ENCODE peak calls at places on chromosomes 5 and 9, in six cellular contexts. N, K, P, M, Q and T are unnamed samples.

GRCh38 chr9:78567693-78568092 is 270.8 kb downstream of the PSAT1 start:
- DNase-seq in N (no peak), K (no peak), P (no peak), M (no peak), Q (no peak), T (no peak)

GRCh38 chr9:98118640-98119601 is at the start of gene TRIM14:
- DNase-seq in N (no peak), K (peak), P (peak), M (peak), Q (peak), T (peak)

GRCh38 chr9:96209407-96210031 is 92.5 kb downstream of the HSD17B3 start:
- DNase-seq in N (no peak), K (no peak), P (no peak), M (no peak), Q (no peak), T (no peak)

GRCh38 chr9:2817987-2818386 is 25.9 kb downstream of the PUM3 start:
- DNase-seq in N (peak), K (no peak), P (no peak), M (no peak), Q (no peak), T (no peak)

GRCh38 chr5:10556893-10557746 is 6.8 kb upstream of the ANKRD33B start:
- DNase-seq in N (no peak), K (no peak), P (no peak), M (no peak), Q (no peak), T (no peak)

GRCh38 chr5:83097582-83098265 is 20.4 kb downstream of the XRCC4 start:
- DNase-seq in N (no peak), K (no peak), P (no peak), M (no peak), Q (no peak), T (no peak)

GRCh38 chr9:104810421-104811339 is 46.8 kb downstream of the NIPSNAP3B start:
- DNase-seq in N (no peak), K (no peak), P (no peak), M (no peak), Q (no peak), T (no peak)

GRCh38 chr9:95202076-95202681 is 115.3 kb downstream of the FANCC start:
- DNase-seq in N (no peak), K (no peak), P (no peak), M (no peak), Q (no peak), T (no peak)

GRCh38 chr5:38543886-38544285 is 12.6 kb downstream of the LIFR start:
- DNase-seq in N (no peak), K (no peak), P (no peak), M (no peak), Q (no peak), T (no peak)

GRCh38 chr5:135186662-135187522 is 152.9 kb upstream of the PITX1 start:
- DNase-seq in N (no peak), K (no peak), P (no peak), M (no peak), Q (no peak), T (no peak)

GRCh38 chr5:35282805-35283204 is 52.5 kb upstream of the PRLR start:
- DNase-seq in N (no peak), K (no peak), P (no peak), M (no peak), Q (no peak), T (no peak)

GRCh38 chr5:2352101-2352861 is 399.2 kb downstream of the IRX2 start:
- DNase-seq in N (no peak), K (no peak), P (no peak), M (no peak), Q (no peak), T (no peak)

GRCh38 chr9:86723351-86723750 is 224.0 kb downstream of the GAS1 start:
- DNase-seq in N (no peak), K (no peak), P (no peak), M (no peak), Q (no peak), T (no peak)

GRCh38 chr5:74035521-74035937 is 409.5 kb downstream of the ARHGEF28 start:
- DNase-seq in N (peak), K (no peak), P (peak), M (peak), Q (no peak), T (no peak)

GRCh38 chr5:85814596-85814995 is 803.1 kb upstream of the COX7C start:
- DNase-seq in N (no peak), K (no peak), P (peak), M (no peak), Q (no peak), T (no peak)

GRCh38 chr5:144191998-144192397 is 21.3 kb downstream of the KCTD16 start:
- DNase-seq in N (no peak), K (peak), P (peak), M (no peak), Q (no peak), T (no peak)

GRCh38 chr5:92769986-92770385 is 811.0 kb downstream of the NR2F1-AS1 start:
- DNase-seq in N (no peak), K (no peak), P (no peak), M (no peak), Q (no peak), T (no peak)

GRCh38 chr5:39502704-39503103 is 77.9 kb upstream of the DAB2 start:
- DNase-seq in N (no peak), K (no peak), P (no peak), M (no peak), Q (no peak), T (no peak)

GRCh38 chr5:169426674-169427250 is 125.8 kb upstream of the SLIT3 start:
- DNase-seq in N (no peak), K (no peak), P (no peak), M (no peak), Q (no peak), T (no peak)

GRCh38 chr9:130373679-130374325 is 71.0 kb upstream of the ASS1 start:
- DNase-seq in N (no peak), K (no peak), P (no peak), M (no peak), Q (no peak), T (no peak)

GRCh38 chr5:178453224-178453623 is 137.0 kb downstream of the COL23A1 start:
- DNase-seq in N (no peak), K (no peak), P (no peak), M (no peak), Q (no peak), T (no peak)

GRCh38 chr9:134299883-134300282 is 26.4 kb upstream of the RXRA start:
- DNase-seq in N (no peak), K (no peak), P (no peak), M (no peak), Q (no peak), T (no peak)

GRCh38 chr5:111512026-111512405 is 319 bp downstream of the STARD4 start:
- DNase-seq in N (no peak), K (no peak), P (peak), M (no peak), Q (no peak), T (no peak)

GRCh38 chr5:130104895-130105684 is 200.8 kb downstream of the CHSY3 start:
- DNase-seq in N (no peak), K (no peak), P (no peak), M (no peak), Q (no peak), T (no peak)

GRCh38 chr5:1011741-1012315 is 3.2 kb downstream of the NKD2 start:
- DNase-seq in N (no peak), K (no peak), P (no peak), M (no peak), Q (no peak), T (no peak)

GRCh38 chr9:109775516-109775915 is 4.5 kb upstream of the PALM2AKAP2 start:
- DNase-seq in N (peak), K (no peak), P (no peak), M (no peak), Q (no peak), T (no peak)

GRCh38 chr5:169848792-169849191 is 131.5 kb downstream of the INSYN2B start:
- DNase-seq in N (no peak), K (no peak), P (no peak), M (no peak), Q (no peak), T (no peak)

GRCh38 chr5:107381189-107381856 is 289.4 kb downstream of the EFNA5 start:
- DNase-seq in N (peak), K (no peak), P (no peak), M (no peak), Q (no peak), T (peak)

GRCh38 chr5:125199968-125200841 is 453.8 kb upstream of the ZNF608 start:
- DNase-seq in N (no peak), K (no peak), P (no peak), M (no peak), Q (peak), T (no peak)

GRCh38 chr5:38660194-38660668 is 103.8 kb upstream of the LIFR start:
- DNase-seq in N (no peak), K (no peak), P (peak), M (no peak), Q (no peak), T (no peak)

GRCh38 chr5:158811350-158811749 is 288.4 kb downstream of the EBF1 start:
- DNase-seq in N (no peak), K (no peak), P (no peak), M (no peak), Q (no peak), T (no peak)

GRCh38 chr5:79133121-79133656 is 21.6 kb downstream of the BHMT start:
- DNase-seq in N (peak), K (no peak), P (no peak), M (no peak), Q (no peak), T (no peak)

GRCh38 chr5:97102010-97102470 is 40.4 kb downstream of the LIX1 start:
- DNase-seq in N (no peak), K (no peak), P (peak), M (no peak), Q (no peak), T (no peak)